ENCODE peak calls at places on chromosomes 12 and 14, in six cellular contexts. P is PC-3; F is SJSA1; W is transverse colon; Z is tibial artery; Y is CD4-positive, CD25-positive, alpha-beta regulatory T cell. R is an unnamed sample.

GRCh38 chr14:29671034-29671433 is 256.6 kb downstream of the PRKD1 start:
- DNase-seq in F (no peak), P (no peak), W (no peak), Y (no peak), Z (no peak), R (no peak)

GRCh38 chr14:101503431-101504095 is 57.7 kb upstream of the DIO3 start:
- DNase-seq in F (peak; percentile 28), W (no peak), Z (peak; percentile 53), Y (no peak), P (no peak), R (no peak)

GRCh38 chr12:116601524-116601923 is 42.3 kb downstream of the MAP1LC3B2 start:
- DNase-seq in Y (no peak), F (no peak), Z (no peak), P (peak; percentile 54), W (no peak), R (no peak)

GRCh38 chr14:77055981-77056380 is 27.5 kb upstream of the IRF2BPL start:
- DNase-seq in W (no peak), Z (no peak), P (no peak), F (no peak), Y (no peak), R (no peak)

GRCh38 chr12:40241741-40242140 is 16.9 kb downstream of the LRRK2 start:
- DNase-seq in Z (no peak), W (no peak), F (no peak), Y (no peak), P (no peak), R (no peak)

GRCh38 chr12:95634622-95635621 is 83.6 kb upstream of the USP44 start:
- DNase-seq in F (no peak), W (peak; percentile 80), Y (no peak), P (peak; percentile 58), Z (no peak), R (no peak)

GRCh38 chr14:96514694-96515093 is 12.5 kb downstream of the PAPOLA start:
- DNase-seq in Z (no peak), Y (no peak), F (no peak), P (no peak), W (no peak), R (no peak)

GRCh38 chr12:114920828-114921579 is 237.0 kb upstream of the TBX3 start:
- DNase-seq in F (no peak), Z (no peak), Y (no peak), P (peak; percentile 77), W (no peak), R (no peak)

GRCh38 chr12:61758661-61759060 is 501.5 kb upstream of the USP15 start:
- DNase-seq in Y (no peak), F (no peak), P (no peak), Z (no peak), W (no peak), R (no peak)

GRCh38 chr12:55755246-55755645 is 12.3 kb downstream of the GDF11 start:
- DNase-seq in P (no peak), Z (no peak), F (no peak), Y (no peak), W (no peak), R (no peak)

GRCh38 chr14:74548881-74549280 is 55.3 kb downstream of the ISCA2 start:
- DNase-seq in Z (peak; percentile 97), W (no peak), P (peak; percentile 38), Y (no peak), F (no peak), R (peak; percentile 52)

GRCh38 chr14:95410838-95411237 is 91.1 kb upstream of the CLMN start:
- DNase-seq in Y (no peak), P (no peak), W (no peak), F (no peak), Z (no peak), R (no peak)

GRCh38 chr14:99752486-99753121 is 40.6 kb upstream of the EML1 start:
- DNase-seq in P (peak; percentile 81), Y (no peak), F (peak; percentile 77), Z (no peak), W (no peak), R (no peak)

GRCh38 chr12:126667340-126667739 is 1599.6 kb upstream of the TMEM132C start:
- DNase-seq in Y (no peak), Z (no peak), W (no peak), F (no peak), P (peak; percentile 78), R (no peak)

GRCh38 chr12:52884526-52885293 is 20.2 kb downstream of the KRT8 start:
- DNase-seq in W (peak; percentile 87), Z (peak; percentile 84), F (peak; percentile 76), Y (peak; percentile 70), P (peak; percentile 80), R (no peak)

GRCh38 chr12:98750511-98750910 is 105.4 kb downstream of the APAF1 start:
- DNase-seq in Z (no peak), Y (no peak), P (no peak), W (no peak), F (no peak), R (no peak)

GRCh38 chr12:31009976-31010375 is 63.7 kb upstream of the DDX11 start:
- DNase-seq in W (no peak), F (no peak), Z (peak; percentile 24), P (no peak), Y (no peak), R (no peak)

GRCh38 chr12:93107514-93107942 is 178.4 kb upstream of the EEA1 start:
- DNase-seq in F (no peak), Y (no peak), P (no peak), Z (no peak), W (no peak), R (no peak)

GRCh38 chr12:69343357-69343756 is 4.8 kb upstream of the LYZ start:
- DNase-seq in F (no peak), Z (no peak), W (no peak), Y (no peak), P (no peak), R (no peak)

GRCh38 chr12:64801381-64801780 is 23.1 kb upstream of the TBC1D30 start:
- DNase-seq in Y (no peak), W (no peak), P (peak; percentile 68), Z (no peak), F (no peak), R (no peak)

GRCh38 chr12:55713721-55714120 is 2.1 kb upstream of the BLOC1S1 start:
- DNase-seq in Y (no peak), F (no peak), P (peak; percentile 94), Z (no peak), W (no peak), R (no peak)

GRCh38 chr14:75427126-75427481 is 718 bp upstream of the JDP2 start:
- DNase-seq in Z (peak; percentile 72), F (no peak), Y (no peak), W (peak; percentile 33), P (no peak), R (no peak)

GRCh38 chr12:52528641-52529143 is 8.5 kb upstream of the KRT5 start:
- DNase-seq in F (no peak), W (no peak), Z (peak; percentile 48), P (no peak), Y (no peak), R (no peak)

GRCh38 chr14:25150934-25151790 is 101.2 kb upstream of the STXBP6 start:
- DNase-seq in F (no peak), P (peak; percentile 52), W (no peak), Y (peak; percentile 0), Z (no peak), R (no peak)

GRCh38 chr14:91149462-91149861 is 35.6 kb downstream of the DGLUCY start:
- DNase-seq in F (peak; percentile 69), W (peak; percentile 50), P (peak; percentile 100), Y (no peak), Z (peak; percentile 79), R (peak; percentile 82)

GRCh38 chr12:113030875-113031525 is 25.5 kb upstream of the DTX1 start:
- DNase-seq in Z (no peak), Y (peak; percentile 36), W (no peak), F (no peak), P (peak; percentile 86), R (no peak)

GRCh38 chr12:16604853-16605252 is 1.1 kb downstream of the LMO3 start:
- DNase-seq in W (no peak), Z (no peak), P (no peak), F (no peak), Y (no peak), R (no peak)

GRCh38 chr14:53894456-53894855 is 62.2 kb downstream of the BMP4 start:
- DNase-seq in Y (no peak), W (no peak), F (no peak), Z (no peak), P (peak; percentile 71), R (no peak)

GRCh38 chr12:104057771-104058197 is 6.5 kb upstream of the HCFC2 start:
- DNase-seq in Z (no peak), P (peak; percentile 55), F (no peak), Y (no peak), W (no peak), R (no peak)

GRCh38 chr12:79615596-79616560 is 74.9 kb downstream of the PAWR start:
- DNase-seq in P (peak; percentile 55), F (no peak), Z (no peak), W (no peak), Y (no peak), R (no peak)

GRCh38 chr12:30795660-30796507 is 41.1 kb upstream of the CAPRIN2 start:
- DNase-seq in P (peak; percentile 77), W (peak; percentile 31), F (peak; percentile 89), Y (peak; percentile 24), Z (peak; percentile 78), R (no peak)

GRCh38 chr14:20998674-20999366 is at the start of gene SLC39A2:
- DNase-seq in W (peak; percentile 82), Y (no peak), Z (peak; percentile 79), F (no peak), P (peak; percentile 38), R (no peak)

GRCh38 chr14:20998139-20998538 is 954 bp upstream of the SLC39A2 start:
- DNase-seq in Y (no peak), W (peak; percentile 51), P (no peak), Z (no peak), F (no peak), R (no peak)

GRCh38 chr14:21001218-21001617 is 2.1 kb downstream of the SLC39A2 start:
- DNase-seq in W (peak; percentile 62), F (no peak), P (no peak), Z (no peak), Y (no peak), R (no peak)

GRCh38 chr14:20997564-20997963 is 1.5 kb upstream of the SLC39A2 start:
- DNase-seq in Y (no peak), P (no peak), W (no peak), Z (no peak), F (no peak), R (no peak)

GRCh38 chr14:20996521-20996920 is 2.6 kb upstream of the SLC39A2 start:
- DNase-seq in Y (no peak), Z (no peak), F (no peak), P (no peak), W (no peak), R (no peak)
- H3K4me3 ChIP-seq in Y (no peak overlapping the region), Z (no peak overlapping the region), F (no peak overlapping the region), P (no peak overlapping the region), W (no peak overlapping the region), R (no peak overlapping the region)

GRCh38 chr12:178715-179109 is 35.2 kb downstream of the SLC6A12 start:
- DNase-seq in Z (no peak), P (no peak), Y (no peak), W (no peak), F (no peak), R (no peak)
- H3K4me1 ChIP-seq in Z (peaks cover 10% of the 10 kb centered on the region), P (peaks cover 34% of the 10 kb centered on the region), Y (no peaks in the 10 kb centered on the region), W (peaks cover 12% of the 10 kb centered on the region), F (peaks cover 22% of the 10 kb centered on the region), R (peaks cover 5% of the 10 kb centered on the region)

GRCh38 chr12:57135939-57136338 is 7.7 kb downstream of the LRP1 start:
- DNase-seq in W (no peak), Y (no peak), P (no peak), F (no peak), Z (no peak), R (no peak)
- H3K27ac ChIP-seq in W (peak overlapping the region; percentile 99), Y (no peak overlapping the region), P (no peak overlapping the region), F (peak overlapping the region; percentile 4), Z (peak overlapping the region; percentile 95), R (peak overlapping the region; percentile 91)

GRCh38 chr12:110282956-110283817 is 2.1 kb downstream of the ATP2A2 start:
- DNase-seq in F (no peak), W (no peak), P (no peak), Z (no peak), Y (peak; percentile 26), R (no peak)
- H3K4me3 ChIP-seq in F (peak overlapping the region; percentile 95), W (peak overlapping the region; percentile 6), P (peak overlapping the region; percentile 85), Z (peak overlapping the region; percentile 88), Y (peak overlapping the region; percentile 98), R (peak overlapping the region; percentile 93)

R was measured in ascending aorta.